ENCODE peak calls at places on chromosomes 12 and 14, in four cellular contexts. L is amniotic stem cell, X is pulmonary artery endothelial cell, R is GOT3. E is an unnamed sample.

GRCh38 chr14:27175489-27175888 is 577.7 kb upstream of the NOVA1 start:
- DNase-seq in X (no peak), L (no peak), R (no peak), E (no peak)

GRCh38 chr14:61997146-61997545 is 234.9 kb downstream of the SNAPC1 start:
- DNase-seq in X (no peak), R (no peak), L (no peak), E (no peak)

GRCh38 chr12:204261-204678 is 9.7 kb downstream of the SLC6A12 start:
- DNase-seq in L (no peak), R (no peak), X (no peak), E (no peak)

GRCh38 chr14:100590726-100591452 is 3.7 kb upstream of the BEGAIN start:
- DNase-seq in R (no peak), X (no peak), L (no peak), E (no peak)

GRCh38 chr12:66929121-66929520 is 250.2 kb upstream of the GRIP1 start:
- DNase-seq in X (no peak), R (no peak), L (no peak), E (no peak)

GRCh38 chr14:100027771-100028490 is 37.3 kb upstream of the EVL start:
- DNase-seq in X (no peak), L (no peak), R (no peak), E (no peak)

GRCh38 chr12:64691227-64691792 is 67.9 kb downstream of the GNS start:
- DNase-seq in X (no peak), R (no peak), L (no peak), E (no peak)

GRCh38 chr12:132723764-132724140 is 13.1 kb downstream of the PGAM5 start:
- DNase-seq in L (no peak), X (no peak), R (no peak), E (no peak)

GRCh38 chr12:30843211-30843610 is 83.3 kb upstream of the TSPAN11 start:
- DNase-seq in L (no peak), R (no peak), X (no peak), E (no peak)

GRCh38 chr14:26454105-26454504 is 143.7 kb downstream of the NOVA1 start:
- DNase-seq in X (no peak), R (no peak), L (no peak), E (no peak)

GRCh38 chr12:19771858-19772257 is 332.6 kb downstream of the AEBP2 start:
- DNase-seq in X (no peak), L (peak), R (no peak), E (no peak)

E was measured in dermis microvascular lymphatic vessel endothelial cell.